ENCODE peak calls at places on chromosome 13, in four cellular contexts. One of them, this sample, is unnamed.

GRCh38 chr13:49220035-49220855 is at the start of gene MLNR:
- DNase-seq in neural progenitor cell: peak
- DNase-seq in M059J: no peak
- DNase-seq in neural crest cell: peak
- DNase-seq in this sample: peak

GRCh38 chr13:77548095-77548494 is 12.6 kb downstream of the SCEL start:
- DNase-seq in neural crest cell: no peak
- DNase-seq in neural progenitor cell: no peak
- DNase-seq in M059J: no peak
- DNase-seq in this sample: no peak

GRCh38 chr13:69657676-69658075 is 449.9 kb upstream of the ATXN8OS start:
- DNase-seq in neural progenitor cell: no peak
- DNase-seq in M059J: no peak
- DNase-seq in neural crest cell: no peak
- DNase-seq in this sample: no peak

GRCh38 chr13:98575009-98575866 is 1.7 kb downstream of the STK24 start:
- DNase-seq in M059J: no peak
- DNase-seq in neural crest cell: no peak
- DNase-seq in neural progenitor cell: peak
- DNase-seq in this sample: no peak

GRCh38 chr13:113607056-113607455 is 22.5 kb downstream of the TFDP1 start:
- DNase-seq in neural crest cell: no peak
- DNase-seq in M059J: no peak
- DNase-seq in neural progenitor cell: no peak
- DNase-seq in this sample: no peak

GRCh38 chr13:99895428-99895998 is 76.1 kb downstream of the ZIC5 start:
- DNase-seq in M059J: no peak
- DNase-seq in neural progenitor cell: peak
- DNase-seq in neural crest cell: no peak
- DNase-seq in this sample: no peak

GRCh38 chr13:80334582-80335260 is 6.2 kb downstream of the SPRY2 start:
- DNase-seq in neural crest cell: no peak
- DNase-seq in neural progenitor cell: no peak
- DNase-seq in M059J: peak
- DNase-seq in this sample: no peak

GRCh38 chr13:75405976-75406703 is 75.8 kb downstream of the TBC1D4 start:
- DNase-seq in M059J: no peak
- DNase-seq in neural progenitor cell: peak
- DNase-seq in neural crest cell: no peak
- DNase-seq in this sample: no peak